ENCODE peak calls at places on chromosomes 1 and 21, in six cellular contexts. C is T-cell, I is left lobe of liver, Z is AG04450, M is lower lobe of right lung, Q is Right ventricle myocardium superior. X is an unnamed sample.

GRCh38 chr1:221739677-221740025 is 2.2 kb downstream of the DUSP10 start:
- DNase-seq in Z (no peak), M (no peak), I (no peak), C (no peak), Q (no peak), X (no peak)

GRCh38 chr1:35569956-35570355 is 3.2 kb upstream of the TFAP2E start:
- DNase-seq in C (no peak), I (no peak), Z (no peak), Q (no peak), M (no peak), X (no peak)

GRCh38 chr1:169484683-169485426 is 889 bp downstream of the SLC19A2 start:
- DNase-seq in Z (no peak), I (peak), M (peak), C (peak), Q (peak), X (peak)

GRCh38 chr1:23558140-23558871 is 995 bp downstream of the ID3 start:
- DNase-seq in M (peak), Q (peak), Z (no peak), I (peak), C (no peak), X (no peak)

GRCh38 chr1:204323887-204324286 is 35.8 kb downstream of the PLEKHA6 start:
- DNase-seq in Z (no peak), M (no peak), I (no peak), C (no peak), Q (no peak), X (no peak)

GRCh38 chr1:13732971-13733667 is 33.1 kb downstream of the PRDM2 start:
- DNase-seq in M (no peak), I (no peak), Z (no peak), Q (no peak), C (peak), X (peak)

GRCh38 chr21:35342440-35342839 is 293.3 kb upstream of the RUNX1 start:
- DNase-seq in Z (no peak), M (no peak), I (no peak), Q (no peak), C (no peak), X (no peak)

GRCh38 chr1:16918371-16918770 is 3.4 kb upstream of the CROCC start:
- DNase-seq in Q (no peak), C (no peak), Z (no peak), M (peak), I (no peak), X (no peak)